ENCODE peak calls at places on chromosomes 13 and 19, in six cellular contexts. O is GM13976, V is nephron progenitor cell, M is fibroblast of pulmonary artery, W is tibial nerve, G is GM12865. I is an unnamed sample.

GRCh38 chr13:52983836-52984235 is 44.8 kb upstream of the OLFM4 start:
- DNase-seq in V (no peak), G (no peak), W (no peak), M (no peak), O (no peak), I (no peak)

GRCh38 chr13:21668665-21669599 is 1.9 kb upstream of the FGF9 start:
- DNase-seq in O (peak; percentile 34), V (peak; percentile 50), W (no peak), G (peak; percentile 67), M (peak; percentile 21), I (peak; percentile 31)

GRCh38 chr19:292281-292884 is 1.2 kb upstream of the PLPP2 start:
- DNase-seq in W (no peak), O (peak; percentile 34), G (no peak), V (no peak), M (no peak), I (no peak)

GRCh38 chr19:39963860-39964259 is 7.1 kb upstream of the PSMC4 start:
- DNase-seq in W (no peak), V (no peak), M (no peak), G (no peak), O (no peak), I (no peak)

GRCh38 chr19:10812902-10813404 is 23.1 kb downstream of the TMED1 start:
- DNase-seq in G (no peak), O (no peak), M (peak; percentile 94), W (peak; percentile 38), V (no peak), I (no peak)

GRCh38 chr13:100274942-100275506 is 186.1 kb downstream of the PCCA start:
- DNase-seq in O (no peak), V (no peak), G (no peak), M (no peak), W (no peak), I (no peak)

GRCh38 chr19:10644351-10645007 is 9.7 kb upstream of the ILF3 start:
- DNase-seq in W (peak; percentile 82), V (peak; percentile 88), G (peak; percentile 86), M (peak; percentile 79), O (peak; percentile 91), I (peak; percentile 89)

GRCh38 chr13:85798999-85799646 is at the start of gene SLITRK6:
- DNase-seq in V (peak; percentile 11), G (no peak), W (no peak), O (no peak), M (peak; percentile 70), I (no peak)

GRCh38 chr13:85148009-85148408 is 651.2 kb downstream of the SLITRK6 start:
- DNase-seq in M (peak; percentile 53), O (no peak), V (no peak), G (no peak), W (no peak), I (no peak)

GRCh38 chr13:31020996-31021395 is 88.5 kb downstream of the TEX26 start:
- DNase-seq in M (no peak), W (no peak), V (no peak), O (no peak), G (no peak), I (no peak)

GRCh38 chr19:18349524-18350128 is 9.2 kb downstream of the PGPEP1 start:
- DNase-seq in V (peak; percentile 52), O (peak; percentile 76), G (peak; percentile 62), M (peak; percentile 73), W (peak; percentile 73), I (peak; percentile 68)

GRCh38 chr19:5445667-5446066 is 9.6 kb upstream of the ZNRF4 start:
- DNase-seq in W (no peak), M (no peak), V (no peak), O (no peak), G (no peak), I (no peak)

GRCh38 chr19:50649433-50650391 is at the start of gene C19orf81:
- DNase-seq in V (peak; percentile 53), G (no peak), W (no peak), M (peak; percentile 36), O (no peak), I (no peak)

GRCh38 chr13:95650691-95651090 is 6.2 kb upstream of the DZIP1 start:
- DNase-seq in W (no peak), M (no peak), O (no peak), G (no peak), V (no peak), I (no peak)

GRCh38 chr19:13788991-13789390 is 6.3 kb upstream of the ZSWIM4 start:
- DNase-seq in M (peak; percentile 72), O (no peak), V (no peak), W (no peak), G (peak; percentile 49), I (no peak)

GRCh38 chr19:7197760-7198696 is 96.2 kb downstream of the INSR start:
- DNase-seq in W (peak; percentile 81), V (peak; percentile 87), G (peak; percentile 97), M (peak; percentile 96), O (peak; percentile 96), I (peak; percentile 96)

GRCh38 chr13:107866007-107866665 is 349.2 kb downstream of the LIG4 start:
- DNase-seq in O (peak; percentile 26), M (peak; percentile 33), G (no peak), W (no peak), V (peak; percentile 60), I (no peak)

GRCh38 chr19:44532819-44533218 is 3.3 kb upstream of the CEACAM20 start:
- DNase-seq in W (no peak), M (no peak), O (no peak), V (no peak), G (no peak), I (no peak)

GRCh38 chr13:80215368-80215767 is 125.6 kb downstream of the SPRY2 start:
- DNase-seq in O (no peak), V (no peak), G (no peak), M (peak; percentile 53), W (no peak), I (no peak)

DNA sequence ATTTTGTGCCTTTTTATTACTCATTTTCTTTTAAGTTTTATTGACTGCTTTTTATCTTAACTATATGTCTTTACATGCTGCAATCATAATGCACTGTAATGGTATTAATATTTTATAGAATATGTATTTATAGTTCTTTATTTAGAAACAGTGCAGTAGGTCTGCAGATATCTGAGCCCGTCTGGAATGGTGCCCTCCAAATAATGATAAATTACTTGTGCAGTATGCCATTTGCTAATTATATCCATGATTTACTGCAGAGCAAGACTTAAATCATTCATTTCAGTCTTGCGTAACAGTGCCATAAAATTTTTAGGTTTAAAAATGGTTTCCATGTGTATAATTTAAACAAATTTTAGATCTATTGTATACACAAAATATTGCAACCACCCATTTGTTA is 175.0 kb downstream of the ZNF536 start:
- DNase-seq in V (no peak), O (no peak), G (no peak), W (no peak), M (no peak), I (no peak)
- TF ChIP-seq CTCF in V (no peak), O (no peak), G (no peak), W (no peak), M (no peak), I (no peak)

GRCh38 chr19:33767898-33768413 is 28.7 kb upstream of the KCTD15 start:
- DNase-seq in G (peak; percentile 22), O (no peak), V (peak; percentile 98), W (no peak), M (peak; percentile 30), I (no peak)
- TF ChIP-seq CTCF in G (no peak), O (no peak), V (peak; percentile 56), W (no peak), M (peak; percentile 24), I (no peak)

GRCh38 chr13:104004572-104004971 is 938.4 kb upstream of the SLC10A2 start:
- DNase-seq in G (no peak), W (no peak), M (no peak), V (no peak), O (no peak), I (no peak)

GRCh38 chr13:104011505-104012270 is 945.5 kb upstream of the SLC10A2 start:
- DNase-seq in G (no peak), O (no peak), M (no peak), W (no peak), V (peak; percentile 33), I (no peak)

GRCh38 chr13:104008571-104009435 is 942.6 kb upstream of the SLC10A2 start:
- DNase-seq in G (no peak), M (peak; percentile 55), V (no peak), W (no peak), O (no peak), I (no peak)

GRCh38 chr13:104006625-104007061 is 940.4 kb upstream of the SLC10A2 start:
- DNase-seq in W (no peak), M (peak; percentile 45), V (no peak), G (no peak), O (no peak), I (no peak)

GRCh38 chr13:104008075-104008474 is 941.9 kb upstream of the SLC10A2 start:
- DNase-seq in O (no peak), W (no peak), M (no peak), V (no peak), G (no peak), I (no peak)
- TF ChIP-seq CTCF in O (no peak), W (no peak), M (no peak), V (no peak), G (no peak), I (no peak)

GRCh38 chr19:32464279-32464678 is 58.7 kb downstream of the DPY19L3 start:
- DNase-seq in M (peak; percentile 36), W (no peak), V (no peak), O (no peak), G (peak; percentile 11), I (no peak)
- TF ChIP-seq CTCF in M (peak; percentile 43), W (peak; percentile 10), V (no peak), O (no peak), G (no peak), I (no peak)

GRCh38 chr19:46599716-46600392 is 1.3 kb upstream of the CALM3 start:
- DNase-seq in V (no peak), O (no peak), M (no peak), W (no peak), G (peak; percentile 24), I (peak; percentile 8)
- TF ChIP-seq CTCF in V (no peak), O (no peak), M (no peak), W (no peak), G (no peak), I (no peak)

GRCh38 chr19:57320180-57321084 is at the start of gene ZNF543:
- DNase-seq in V (peak; percentile 95), O (peak; percentile 99), M (peak; percentile 96), W (peak; percentile 91), G (peak; percentile 97), I (peak; percentile 98)
- TF ChIP-seq CTCF in V (no peak), O (no peak), M (no peak), W (no peak), G (peak; percentile 6), I (no peak)

GRCh38 chr13:75226092-75226491 is 255.9 kb downstream of the TBC1D4 start:
- DNase-seq in G (no peak), V (no peak), W (no peak), O (no peak), M (no peak), I (no peak)
- TF ChIP-seq CTCF in G (no peak), V (no peak), W (no peak), O (no peak), M (no peak), I (no peak)